ENCODE peak calls at places on chromosome 9, in five cellular contexts. P is heart left ventricle, T is uterus, B is endothelial cell of umbilical vein, X is adrenal gland. K is an unnamed sample.

GRCh38 chr9:99748690-99749089 is 73.0 kb upstream of the NR4A3 start:
- DNase-seq in P (no peak), T (no peak), B (no peak), X (no peak), K (no peak)

GRCh38 chr9:130835441-130836298 is 616 bp downstream of the ABL1 start:
- DNase-seq in P (peak), T (no peak), B (peak), X (peak), K (no peak)

GRCh38 chr9:120869726-120870125 is 7.3 kb downstream of the PHF19 start:
- DNase-seq in P (no peak), T (no peak), B (no peak), X (no peak), K (no peak)

GRCh38 chr9:134378901-134379338 is 52.7 kb downstream of the RXRA start:
- DNase-seq in P (peak), T (no peak), B (no peak), X (peak), K (no peak)

GRCh38 chr9:111944467-111944866 is 47.9 kb downstream of the UGCG start:
- DNase-seq in P (no peak), T (no peak), B (no peak), X (no peak), K (no peak)

GRCh38 chr9:6495484-6495883 is 82.5 kb downstream of the UHRF2 start:
- DNase-seq in P (no peak), T (no peak), B (peak), X (no peak), K (no peak)

GRCh38 chr9:103713631-103714030 is 380.5 kb upstream of the SMC2 start:
- DNase-seq in P (no peak), T (no peak), B (no peak), X (no peak), K (no peak)

GRCh38 chr9:137421838-137422667 is 909 bp downstream of the EXD3 start:
- DNase-seq in P (no peak), T (no peak), B (no peak), X (no peak), K (no peak)

GRCh38 chr9:37811906-37812476 is 11.4 kb downstream of the DCAF10 start:
- DNase-seq in P (no peak), T (no peak), B (no peak), X (no peak), K (no peak)

GRCh38 chr9:101737705-101738565 is 512 bp downstream of the GRIN3A start:
- DNase-seq in P (peak), T (no peak), B (no peak), X (peak), K (no peak)

GRCh38 chr9:92759990-92760893 is 4.4 kb downstream of the BICD2 start:
- DNase-seq in P (peak), T (no peak), B (no peak), X (peak), K (peak)

GRCh38 chr9:131837836-131838235 is 98.0 kb upstream of the RAPGEF1 start:
- DNase-seq in P (no peak), T (no peak), B (no peak), X (no peak), K (no peak)

GRCh38 chr9:133826289-133827085 is 88.3 kb upstream of the SARDH start:
- DNase-seq in P (peak), T (no peak), B (no peak), X (no peak), K (no peak)

GRCh38 chr9:137829260-137829996 is 48.2 kb upstream of the CACNA1B start:
- DNase-seq in P (no peak), T (no peak), B (no peak), X (no peak), K (no peak)

GRCh38 chr9:106797299-106797698 is 65.7 kb upstream of the ZNF462 start:
- DNase-seq in P (no peak), T (no peak), B (no peak), X (no peak), K (no peak)

GRCh38 chr9:8855046-8855445 is 1055.5 kb upstream of the DMAC1 start:
- DNase-seq in P (no peak), T (no peak), B (peak), X (no peak), K (no peak)

GRCh38 chr9:133226219-133227171 is 17.4 kb upstream of the OBP2B start:
- DNase-seq in P (no peak), T (no peak), B (no peak), X (no peak), K (no peak)

GRCh38 chr9:74503219-74503618 is 6.1 kb downstream of the RORB start:
- DNase-seq in P (no peak), T (no peak), B (no peak), X (no peak), K (no peak)

GRCh38 chr9:99973455-99973854 is 67.0 kb downstream of the STX17 start:
- DNase-seq in P (no peak), T (no peak), B (no peak), X (no peak), K (no peak)

GRCh38 chr9:14345586-14346237 is 31.8 kb upstream of the NFIB start:
- DNase-seq in P (peak), T (no peak), B (no peak), X (no peak), K (peak)

GRCh38 chr9:107367727-107368502 is 84.8 kb downstream of the RAD23B start:
- DNase-seq in P (no peak), T (no peak), B (peak), X (no peak), K (no peak)

GRCh38 chr9:131813116-131813515 is 73.2 kb upstream of the RAPGEF1 start:
- DNase-seq in P (no peak), T (no peak), B (no peak), X (no peak), K (no peak)

GRCh38 chr9:84959339-84959738 is 289.8 kb downstream of the NTRK2 start:
- DNase-seq in P (no peak), T (no peak), B (no peak), X (no peak), K (no peak)

GRCh38 chr9:75108571-75108970 is 20.3 kb downstream of the OSTF1 start:
- DNase-seq in P (peak), T (peak), B (peak), X (peak), K (no peak)

GRCh38 chr9:31140316-31140715 is 1244.1 kb upstream of the ACO1 start:
- DNase-seq in P (no peak), T (no peak), B (no peak), X (no peak), K (no peak)

GRCh38 chr9:35826071-35826701 is 2.3 kb downstream of the FAM221B start:
- DNase-seq in P (no peak), T (no peak), B (peak), X (peak), K (peak)

GRCh38 chr9:91255327-91255726 is 106.4 kb downstream of the AUH start:
- DNase-seq in P (no peak), T (no peak), B (no peak), X (no peak), K (no peak)

GRCh38 chr9:15552641-15553527 is at the start of gene CCDC171:
- DNase-seq in P (peak), T (peak), B (peak), X (peak), K (peak)
- TF ChIP-seq POLR2A in P (peak), T (peak), B (peak), X (peak), K (no peak)

DNA sequence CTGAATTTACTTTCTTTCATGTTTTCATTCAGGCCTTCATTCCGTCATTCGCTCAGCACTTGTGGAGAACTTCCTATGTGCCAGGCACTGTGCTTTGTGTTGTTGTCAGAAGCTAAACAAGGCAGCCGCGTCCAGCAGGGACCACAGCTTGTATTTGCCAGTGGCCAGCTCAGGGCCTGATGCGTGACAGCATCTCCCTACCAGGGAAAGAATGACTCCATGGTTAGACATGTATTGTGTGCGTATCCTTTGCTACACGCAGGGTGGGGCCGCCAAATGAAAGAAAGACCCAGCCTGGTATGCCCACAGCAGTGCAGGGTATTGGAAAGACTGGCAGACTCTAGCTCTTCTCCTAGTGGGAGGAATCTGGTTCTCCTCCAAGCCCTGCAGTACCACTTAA is 4.7 kb upstream of the COL27A1 start:
- DNase-seq in P (no peak), T (no peak), B (no peak), X (no peak), K (no peak)
- TF ChIP-seq CTCF in P (no peak), T (no peak), B (no peak), X (no peak), K (no peak)

DNA sequence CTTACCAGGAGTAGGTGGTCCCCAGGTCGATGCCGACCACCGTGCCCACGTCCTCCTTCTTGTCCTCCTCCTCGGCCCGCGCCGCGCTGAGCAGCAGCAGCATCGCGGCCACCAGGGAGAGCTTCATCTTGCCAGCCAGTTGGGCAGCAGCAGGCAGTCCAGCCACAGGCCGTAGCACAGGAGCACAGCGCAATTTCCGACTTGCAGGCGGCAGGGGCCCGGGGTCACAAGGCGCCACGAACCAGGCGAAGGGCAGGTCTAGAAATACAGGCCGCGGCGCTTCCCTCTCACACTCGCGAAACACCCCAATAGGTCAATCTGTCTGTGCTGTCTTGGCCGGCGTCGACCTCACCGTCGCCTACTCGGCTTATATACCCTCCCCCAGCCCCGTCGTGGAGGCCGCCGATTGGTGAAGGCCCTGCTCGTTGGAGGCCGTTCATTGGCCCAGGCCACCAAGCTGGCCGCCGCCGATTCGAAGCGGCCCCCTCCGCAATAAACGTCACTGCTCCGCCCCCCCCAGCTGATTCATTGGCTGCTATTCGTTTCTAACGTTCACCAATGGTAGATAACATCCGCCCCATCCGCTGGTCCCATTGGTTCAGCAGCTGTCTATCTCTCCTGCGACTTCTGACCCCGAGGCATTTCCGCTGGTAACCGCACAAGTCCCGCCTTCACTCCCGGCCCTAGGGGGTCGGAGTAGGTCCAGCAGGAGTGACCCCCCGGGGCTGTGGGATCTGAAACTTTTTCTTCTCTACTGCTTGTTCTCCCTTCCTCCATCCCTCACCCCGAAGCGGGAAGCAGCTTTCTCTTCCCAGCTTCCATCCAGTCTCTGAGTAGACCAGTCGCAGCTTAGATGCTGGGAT is at the start of gene HSPA5:
- DNase-seq in P (peak), T (peak), B (peak), X (peak), K (peak)
- TF ChIP-seq POLR2A in P (peak), T (peak), B (peak), X (peak), K (no peak)

GRCh38 chr9:4116091-4116581 is 183.7 kb downstream of the GLIS3 start:
- DNase-seq in P (no peak), T (no peak), B (no peak), X (no peak), K (no peak)
- TF ChIP-seq CTCF in P (no peak), T (no peak), B (no peak), X (no peak), K (no peak)

GRCh38 chr9:110257971-110258370 is 1.7 kb upstream of the TXN start:
- DNase-seq in P (no peak), T (no peak), B (no peak), X (no peak), K (no peak)

GRCh38 chr9:110256392-110257096 is at the start of gene TXN:
- DNase-seq in P (peak), T (peak), B (peak), X (peak), K (peak)

GRCh38 chr9:110256142-110256391 is 240 bp downstream of the TXN start:
- DNase-seq in P (no peak), T (no peak), B (no peak), X (no peak), K (no peak)

GRCh38 chr9:110258671-110259070 is 2.4 kb upstream of the TXN start:
- DNase-seq in P (no peak), T (no peak), B (no peak), X (no peak), K (no peak)

DNA sequence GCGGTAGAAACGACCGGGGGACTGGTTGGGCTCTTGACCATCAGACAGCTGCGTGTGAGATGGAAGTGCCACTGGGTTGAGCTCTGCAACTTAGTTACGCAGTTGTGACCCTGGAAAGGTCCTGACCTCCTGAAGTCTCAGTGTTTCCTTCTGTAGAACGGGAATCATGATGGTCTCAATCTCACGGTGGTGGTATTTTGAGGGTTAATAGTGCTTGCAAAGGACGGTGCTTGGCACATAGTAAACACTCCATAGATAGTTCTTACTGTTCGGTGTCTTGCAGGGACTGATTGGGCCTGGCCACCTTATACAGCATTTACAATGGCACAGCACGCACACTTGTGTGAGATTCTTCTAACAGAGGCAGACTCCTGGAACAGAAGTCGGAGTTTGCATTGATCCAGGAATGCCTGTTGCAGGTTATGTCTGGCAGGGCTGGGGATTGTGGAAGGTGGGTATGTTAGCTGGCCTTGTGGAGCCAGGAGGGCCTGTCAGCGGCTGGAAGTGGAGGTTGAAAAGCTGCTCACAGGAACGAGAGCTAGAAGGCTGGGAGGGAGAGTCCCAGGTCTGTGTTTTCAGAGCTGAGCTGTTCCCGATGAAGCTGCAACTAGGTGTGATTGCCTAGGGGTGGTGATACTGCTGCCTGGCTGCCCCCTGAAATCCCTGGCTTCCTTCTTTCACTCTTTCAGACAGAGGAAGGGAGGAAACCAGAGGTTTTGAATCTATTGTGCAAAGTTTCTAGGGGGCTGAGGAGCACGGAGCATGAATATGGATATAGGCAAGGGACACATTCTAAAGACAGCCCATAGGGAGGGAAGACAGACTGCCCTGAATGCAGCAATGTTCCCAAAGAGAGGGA is 1.0 kb upstream of the TXN start:
- DNase-seq in P (peak), T (peak), B (no peak), X (peak), K (no peak)
- TF ChIP-seq POLR2A in P (no peak), T (no peak), B (no peak), X (no peak), K (no peak)